ENCODE peak calls at places on chromosome 17, in seven cellular contexts. P, I, Z, K, R, S and T are unnamed samples.

GRCh38 chr17:29358421-29358820 is 31.7 kb upstream of the TAOK1 start:
- DNase-seq in P (no peak), I (no peak), Z (no peak), K (no peak), R (no peak), S (no peak), T (peak; percentile 40)

GRCh38 chr17:37702605-37703004 is 42.3 kb downstream of the HNF1B start:
- DNase-seq in P (no peak), I (no peak), Z (peak; percentile 91), K (no peak), R (no peak), S (no peak), T (peak; percentile 20)

GRCh38 chr17:69123626-69124025 is 18.1 kb downstream of the ABCA6 start:
- DNase-seq in P (no peak), I (no peak), Z (no peak), K (no peak), R (no peak), S (no peak), T (no peak)

GRCh38 chr17:12899604-12900003 is 110.3 kb downstream of the ARHGAP44 start:
- DNase-seq in P (no peak), I (no peak), Z (no peak), K (no peak), R (no peak), S (no peak), T (no peak)

GRCh38 chr17:57599271-57600045 is 145.6 kb downstream of the CCDC182 start:
- DNase-seq in P (no peak), I (no peak), Z (no peak), K (no peak), R (no peak), S (no peak), T (no peak)

GRCh38 chr17:66548158-66548557 is 245.7 kb downstream of the PRKCA start:
- DNase-seq in P (peak; percentile 66), I (no peak), Z (no peak), K (no peak), R (no peak), S (no peak), T (peak; percentile 40)

GRCh38 chr17:62565817-62566216 is 61.7 kb upstream of the MRC2 start:
- DNase-seq in P (no peak), I (no peak), Z (peak; percentile 86), K (no peak), R (no peak), S (peak; percentile 29), T (peak; percentile 61)

GRCh38 chr17:74008196-74008595 is 195.3 kb upstream of the RPL38 start:
- DNase-seq in P (peak; percentile 88), I (peak; percentile 87), Z (no peak), K (no peak), R (peak; percentile 21), S (no peak), T (no peak)

GRCh38 chr17:22570144-22570845 is 878.0 kb downstream of the KCNJ18 start:
- DNase-seq in P (no peak), I (no peak), Z (no peak), K (no peak), R (no peak), S (no peak), T (no peak)

GRCh38 chr17:81328489-81328888 is 33.4 kb upstream of the SLC38A10 start:
- DNase-seq in P (no peak), I (no peak), Z (no peak), K (no peak), R (no peak), S (no peak), T (no peak)

GRCh38 chr17:39462644-39463375 is 1.5 kb downstream of the CDK12 start:
- DNase-seq in P (peak; percentile 23), I (no peak), Z (peak; percentile 7), K (no peak), R (no peak), S (no peak), T (peak; percentile 36)

GRCh38 chr17:16875662-16876061 is 96.3 kb downstream of the TNFRSF13B start:
- DNase-seq in P (no peak), I (no peak), Z (no peak), K (no peak), R (no peak), S (no peak), T (no peak)

GRCh38 chr17:520447-521167 is 168.0 kb upstream of the RPH3AL start:
- DNase-seq in P (peak; percentile 81), I (no peak), Z (peak; percentile 71), K (no peak), R (no peak), S (no peak), T (peak; percentile 61)

GRCh38 chr17:28261219-28261618 is 57.8 kb upstream of the TMEM97 start:
- DNase-seq in P (no peak), I (no peak), Z (no peak), K (no peak), R (no peak), S (peak; percentile 49), T (no peak)

GRCh38 chr17:41822216-41823140 is 9.7 kb downstream of the FKBP10 start:
- DNase-seq in P (no peak), I (no peak), Z (no peak), K (no peak), R (no peak), S (no peak), T (no peak)
- H3K23ac ChIP-seq in P (no peak overlapping the region), I (no peak overlapping the region), Z (no peak overlapping the region), K (no peak overlapping the region), R (no peak overlapping the region), S (no peak overlapping the region), T (no peak overlapping the region)

DNA sequence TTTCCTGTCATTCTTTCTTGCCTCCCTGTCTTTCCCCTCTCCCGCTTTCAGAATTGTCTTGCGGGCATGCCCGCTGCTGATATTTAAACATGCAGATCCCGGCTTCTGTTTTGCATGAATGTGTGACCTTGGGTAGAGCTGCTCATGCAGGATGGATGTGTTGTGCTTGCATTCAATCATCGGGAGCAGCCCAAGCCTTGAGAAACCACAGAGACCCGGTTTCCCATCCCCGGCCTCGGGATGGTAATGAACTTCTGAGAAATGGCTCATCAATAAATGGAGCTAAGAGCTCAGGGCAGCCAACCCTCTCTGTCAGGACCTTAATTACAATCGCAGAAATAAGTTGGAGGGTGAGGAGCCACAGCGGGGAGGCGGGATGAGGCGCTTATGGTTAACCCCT is 303.6 kb upstream of the TNRC6C start:
- DNase-seq in P (no peak), I (no peak), Z (no peak), K (no peak), R (no peak), S (no peak), T (no peak)
- H3K23ac ChIP-seq in P (no peak overlapping the region), I (no peak overlapping the region), Z (no peak overlapping the region), K (no peak overlapping the region), R (no peak overlapping the region), S (no peak overlapping the region), T (no peak overlapping the region)

DNA sequence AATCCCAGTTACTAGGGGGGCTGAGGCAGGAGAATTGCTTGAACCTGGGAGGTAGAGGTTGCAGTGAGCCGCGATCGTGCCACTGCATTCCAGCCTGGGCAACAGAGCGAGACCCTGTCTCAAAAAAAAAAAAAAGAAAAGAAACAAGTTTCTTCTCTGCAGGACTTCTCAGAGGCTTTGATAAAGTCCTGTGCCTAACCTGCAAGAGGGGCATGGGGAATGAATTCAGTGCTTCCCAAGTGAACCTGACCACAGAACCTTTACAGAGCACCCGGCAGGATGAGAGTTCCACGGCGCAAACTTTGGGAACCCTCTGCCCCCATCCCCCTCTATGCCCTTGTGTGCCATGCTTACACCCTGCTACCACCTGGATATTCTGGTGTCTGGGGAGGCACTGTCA is 17.9 kb downstream of the ITGB4 start:
- DNase-seq in P (no peak), I (no peak), Z (no peak), K (no peak), R (no peak), S (no peak), T (no peak)
- H3K23ac ChIP-seq in P (no peak overlapping the region), I (no peak overlapping the region), Z (no peak overlapping the region), K (peak overlapping the region; percentile 80), R (no peak overlapping the region), S (no peak overlapping the region), T (no peak overlapping the region)

GRCh38 chr17:30926516-30926915 is 4.8 kb downstream of the ADAP2 start:
- DNase-seq in P (no peak), I (no peak), Z (peak; percentile 20), K (no peak), R (no peak), S (peak; percentile 7), T (no peak)

GRCh38 chr17:30921544-30922196 is at the start of gene ADAP2:
- DNase-seq in P (peak; percentile 20), I (peak; percentile 68), Z (no peak), K (no peak), R (no peak), S (peak; percentile 72), T (peak; percentile 26)

GRCh38 chr17:30920683-30921543 is 832 bp upstream of the ADAP2 start:
- DNase-seq in P (no peak), I (no peak), Z (peak; percentile 37), K (no peak), R (no peak), S (peak; percentile 99), T (peak; percentile 55)

GRCh38 chr17:30922235-30922993 is 669 bp downstream of the ADAP2 start:
- DNase-seq in P (peak; percentile 19), I (peak; percentile 62), Z (no peak), K (no peak), R (no peak), S (peak; percentile 17), T (peak; percentile 33)

DNA sequence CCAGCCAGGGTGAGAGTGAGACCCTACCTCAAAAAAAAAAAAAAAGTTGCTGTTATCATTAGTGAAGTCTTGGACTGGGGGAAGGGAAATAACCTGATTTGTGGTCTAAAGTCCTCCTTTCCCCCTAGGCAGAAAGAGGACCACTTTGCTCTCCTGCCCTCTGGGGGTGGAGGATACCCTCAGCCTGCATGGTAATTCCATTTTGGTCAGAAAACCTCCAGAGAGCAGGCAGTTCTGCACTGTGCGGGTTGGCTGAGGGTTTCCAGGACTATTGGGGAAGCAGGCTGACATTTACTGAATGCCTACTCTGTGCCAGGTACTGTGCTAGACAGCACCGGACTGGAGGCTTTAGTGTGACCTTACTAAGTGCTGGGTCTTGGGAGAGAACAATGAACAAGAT is 2.6 kb downstream of the ADAP2 start:
- DNase-seq in P (peak; percentile 22), I (no peak), Z (no peak), K (no peak), R (no peak), S (peak; percentile 33), T (no peak)
- H3K23ac ChIP-seq in P (no peak overlapping the region), I (no peak overlapping the region), Z (no peak overlapping the region), K (no peak overlapping the region), R (no peak overlapping the region), S (no peak overlapping the region), T (no peak overlapping the region)

DNA sequence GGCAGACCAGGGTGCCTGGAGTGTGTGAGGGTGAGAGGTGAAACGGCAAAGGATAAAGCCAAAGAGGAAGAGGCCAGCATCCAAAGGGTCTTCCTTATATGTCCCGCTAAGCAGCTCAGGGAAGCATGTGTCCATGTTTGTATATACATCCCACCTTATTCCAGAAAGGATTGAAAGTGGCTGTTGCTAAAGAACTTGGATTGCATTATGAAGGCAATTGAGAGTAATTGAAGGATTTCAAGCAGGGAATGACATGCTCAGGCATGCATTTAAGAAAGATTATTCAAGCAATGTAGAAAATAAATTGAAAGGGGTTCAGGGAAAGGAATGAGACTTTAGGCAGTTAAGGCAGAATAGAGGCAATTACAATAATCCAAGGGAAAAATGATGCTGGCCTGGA is 237.6 kb upstream of the SOX9 start:
- DNase-seq in P (no peak), I (no peak), Z (no peak), K (no peak), R (no peak), S (no peak), T (no peak)
- H3K23ac ChIP-seq in P (no peak overlapping the region), I (no peak overlapping the region), Z (no peak overlapping the region), K (no peak overlapping the region), R (no peak overlapping the region), S (no peak overlapping the region), T (no peak overlapping the region)

GRCh38 chr17:2062571-2063183 is 7.8 kb downstream of the HIC1 start:
- DNase-seq in P (peak; percentile 81), I (peak; percentile 66), Z (peak; percentile 49), K (no peak), R (no peak), S (no peak), T (peak; percentile 73)
- H3K23ac ChIP-seq in P (peak overlapping the region; percentile 48), I (no peak overlapping the region), Z (peak overlapping the region; percentile 95), K (no peak overlapping the region), R (no peak overlapping the region), S (no peak overlapping the region), T (no peak overlapping the region)